ENCODE peak calls at places on chromosomes 16 and 17, in five cellular contexts. R, Q, J, K and L are unnamed samples.

GRCh38 chr17:32936894-32937500 is 9.0 kb downstream of the TMEM98 start:
- DNase-seq in R (peak), Q (peak), K (peak), J (peak), L (no peak)

GRCh38 chr16:82368041-82368440 is 198.0 kb upstream of the MPHOSPH6 start:
- DNase-seq in K (peak), R (peak), Q (peak), J (peak), L (no peak)

GRCh38 chr16:85605912-85606841 is 6.9 kb upstream of the GSE1 start:
- DNase-seq in R (no peak), J (no peak), K (no peak), Q (no peak), L (no peak)

GRCh38 chr16:58212824-58213655 is 15.1 kb upstream of the CSNK2A2 start:
- DNase-seq in J (no peak), Q (no peak), K (no peak), R (no peak), L (no peak)

GRCh38 chr17:33220031-33220430 is 73.1 kb downstream of the ASIC2 start:
- DNase-seq in J (no peak), R (no peak), Q (no peak), K (no peak), L (no peak)

GRCh38 chr16:3656491-3657468 is 2.3 kb downstream of the DNASE1 start:
- DNase-seq in J (no peak), R (no peak), K (no peak), Q (no peak), L (no peak)

GRCh38 chr17:6374761-6375312 is 60.1 kb downstream of the AIPL1 start:
- DNase-seq in J (no peak), R (peak), K (no peak), Q (peak), L (no peak)

GRCh38 chr16:54931757-54932660 is 1.3 kb downstream of the IRX5 start:
- DNase-seq in J (no peak), Q (no peak), R (no peak), K (no peak), L (no peak)

GRCh38 chr17:78644259-78644658 is 67.1 kb upstream of the DNAH17 start:
- DNase-seq in J (no peak), K (no peak), R (no peak), Q (no peak), L (no peak)

GRCh38 chr17:73278465-73279453 is 17.1 kb upstream of the CPSF4L start:
- DNase-seq in K (no peak), J (no peak), Q (no peak), R (no peak), L (no peak)

DNA sequence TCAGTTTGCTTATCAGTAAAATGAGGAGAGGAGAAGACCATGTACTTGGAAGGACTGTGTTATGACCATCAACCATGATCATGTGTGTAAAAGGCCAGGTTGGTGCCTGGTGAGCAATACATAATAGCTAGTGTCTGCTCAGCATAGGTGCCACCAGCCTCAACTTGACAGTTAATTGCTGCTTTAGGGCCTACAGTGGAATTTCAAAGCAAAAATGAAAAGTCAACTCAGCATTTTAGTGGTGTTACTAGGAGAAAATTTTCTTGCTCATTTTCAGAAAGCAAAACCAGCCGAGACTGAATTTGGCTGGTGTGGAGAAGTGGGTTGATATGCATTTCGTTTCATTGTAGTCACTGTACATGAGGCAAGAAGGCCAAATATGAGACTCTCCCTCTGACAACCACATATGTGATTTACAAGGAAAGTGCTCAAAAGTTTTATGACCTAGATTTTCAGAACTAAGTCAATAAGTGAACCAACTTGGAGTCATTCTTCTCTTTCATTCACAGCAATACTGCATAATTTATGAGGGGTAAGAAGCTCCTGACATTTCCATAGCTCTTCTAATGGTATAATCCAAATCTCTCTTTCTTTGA is 53.9 kb downstream of the DUSP14 start:
- DNase-seq in K (no peak), Q (no peak), R (no peak), J (no peak), L (no peak)
- TF ChIP-seq BHLHE40 in K (no peak), Q (no peak), R (no peak), J (no peak), L (no peak)

DNA sequence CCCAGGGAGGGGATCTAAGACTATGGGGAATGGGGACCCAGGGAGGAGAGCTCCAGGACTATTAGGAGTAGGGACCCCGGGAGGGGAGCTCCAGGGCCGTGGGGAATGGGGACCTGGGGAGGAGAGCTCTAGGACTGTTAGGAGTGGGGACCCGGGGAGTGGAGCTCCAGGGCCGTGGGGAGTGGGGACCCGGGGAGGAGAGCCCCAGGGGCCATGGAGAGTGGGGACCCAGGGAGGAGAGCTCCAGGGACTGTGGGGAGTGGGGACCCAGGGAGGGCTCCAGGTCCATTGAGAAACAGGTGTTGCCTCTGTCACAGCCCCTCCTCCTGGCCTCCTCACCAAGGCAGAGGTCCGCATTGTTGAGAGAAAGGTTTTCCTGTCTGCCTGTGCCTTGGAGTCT is 16.0 kb downstream of the MPRIP start:
- DNase-seq in K (no peak), Q (no peak), R (no peak), J (no peak), L (no peak)
- TF ChIP-seq BHLHE40 in K (no peak), Q (no peak), R (no peak), J (no peak), L (no peak)

GRCh38 chr16:79673635-79674034 is 73.1 kb upstream of the MAF start:
- DNase-seq in Q (no peak), K (no peak), R (no peak), J (no peak), L (no peak)

GRCh38 chr16:79679334-79679733 is 78.8 kb upstream of the MAF start:
- DNase-seq in Q (no peak), K (no peak), J (no peak), R (no peak), L (no peak)

GRCh38 chr16:79672524-79672923 is 72.0 kb upstream of the MAF start:
- DNase-seq in K (no peak), J (no peak), Q (no peak), R (no peak), L (no peak)

DNA sequence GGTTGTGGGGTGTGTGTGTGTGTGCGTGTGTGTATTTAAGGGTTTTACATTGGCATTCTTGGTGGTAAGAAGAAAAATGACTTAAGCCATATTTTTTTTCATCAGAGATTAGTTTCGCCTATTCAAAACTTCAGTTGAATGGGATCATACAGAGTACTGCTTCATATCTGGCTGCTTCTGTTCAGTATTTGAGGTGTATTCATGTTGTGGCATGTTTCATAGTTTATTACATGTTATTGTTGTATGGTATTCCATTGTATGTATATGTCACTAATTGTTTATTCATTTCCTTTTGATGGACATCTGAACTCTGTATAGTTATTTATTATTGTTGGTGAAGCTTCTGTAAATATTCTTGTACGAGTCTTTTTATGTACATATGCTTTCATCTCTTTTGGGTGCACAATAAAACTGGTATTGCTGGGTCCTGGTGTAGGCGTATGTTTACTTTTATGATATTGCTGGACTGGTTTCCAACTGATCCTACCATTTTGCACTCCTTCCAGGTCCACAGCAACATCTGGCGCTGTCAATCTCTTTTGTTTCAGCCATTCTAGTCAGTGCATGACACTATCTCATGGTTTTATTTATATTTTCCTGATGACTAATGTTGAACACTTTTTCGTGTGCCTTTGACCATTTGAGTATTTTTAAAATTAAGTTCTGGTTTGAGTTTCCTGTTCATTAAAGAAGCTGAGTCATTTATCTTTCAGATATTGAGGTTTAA is 77.4 kb upstream of the MAF start:
- DNase-seq in R (no peak), K (no peak), Q (no peak), J (no peak), L (no peak)
- TF ChIP-seq BHLHE40 in R (no peak), K (no peak), Q (no peak), J (no peak), L (no peak)

GRCh38 chr17:44155488-44155887 is 13.8 kb downstream of the HROB start:
- DNase-seq in Q (no peak), J (no peak), K (no peak), R (no peak), L (no peak)
- TF ChIP-seq BHLHE40 in Q (no peak), J (no peak), K (no peak), R (no peak), L (no peak)

GRCh38 chr16:66205287-66206167 is 161.0 kb upstream of the CDH5 start:
- DNase-seq in Q (no peak), J (no peak), R (peak), K (no peak), L (no peak)
- TF ChIP-seq BHLHE40 in Q (no peak), J (no peak), R (no peak), K (no peak), L (no peak)

DNA sequence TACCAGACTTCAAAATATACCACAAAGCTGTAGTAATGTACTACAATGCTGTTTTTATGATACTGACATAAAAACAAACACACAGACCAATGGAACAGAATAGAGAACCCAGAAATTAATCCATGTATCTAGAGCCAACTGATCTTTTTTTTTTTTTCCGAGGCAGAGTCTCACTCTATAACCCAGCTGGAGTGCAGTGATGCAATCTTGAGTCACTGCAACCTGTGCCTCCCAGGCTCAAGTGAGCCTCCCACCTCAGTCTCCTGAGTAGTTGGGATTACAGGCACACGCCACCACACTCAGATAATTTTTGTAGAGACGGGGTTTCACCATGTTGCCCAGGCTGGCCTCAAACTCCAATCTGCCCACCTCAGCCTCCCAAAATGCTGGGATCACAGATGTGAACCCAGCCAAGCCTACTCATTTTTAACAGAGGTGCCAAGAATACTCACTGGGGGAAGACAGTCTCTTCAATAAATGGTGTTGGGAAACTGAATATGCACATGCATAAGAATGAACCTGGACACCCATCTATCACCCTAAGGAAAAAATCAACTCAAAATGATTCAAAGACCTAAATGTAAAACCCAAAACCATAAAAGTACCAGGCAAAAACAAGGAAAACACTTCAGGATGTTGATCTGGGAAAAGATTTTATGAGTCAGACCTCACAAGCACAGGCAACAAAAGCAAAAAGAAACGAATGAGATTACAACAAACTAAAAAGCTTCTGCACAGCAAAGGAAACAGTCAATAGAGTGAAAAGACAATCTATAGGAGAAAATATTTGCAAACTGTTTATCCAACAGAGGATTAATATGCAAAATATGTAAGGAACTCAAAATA is 63.1 kb downstream of the STX8 start:
- DNase-seq in K (no peak), R (peak), Q (no peak), J (no peak), L (no peak)
- TF ChIP-seq BHLHE40 in K (no peak), R (no peak), Q (no peak), J (no peak), L (no peak)